ENCODE peak calls at places on chromosomes 4 and X, in five cellular contexts. V is stomach, P is anterior cingulate cortex, W is prostate gland, C is endothelial cell. Z is an unnamed sample.

GRCh38 chrX:39877919-39878318 is 219.8 kb downstream of the BCOR start:
- DNase-seq in V (no peak), W (no peak), C (no peak), P (no peak), Z (no peak)

GRCh38 chrX:134685662-134686061 is 27.4 kb upstream of the PLAC1 start:
- DNase-seq in V (no peak), P (no peak), W (no peak), C (no peak), Z (no peak)

GRCh38 chr4:87353592-87353991 is 30.9 kb upstream of the HSD17B13 start:
- DNase-seq in C (peak), P (no peak), W (no peak), V (no peak), Z (no peak)

GRCh38 chr4:78237360-78237759 is 180.2 kb downstream of the FRAS1 start:
- DNase-seq in W (no peak), P (no peak), V (no peak), C (no peak), Z (no peak)

GRCh38 chr4:26719954-26720552 is 136.2 kb downstream of the TBC1D19 start:
- DNase-seq in W (no peak), V (no peak), P (no peak), C (no peak), Z (no peak)

GRCh38 chr4:152950402-152951274 is 14.5 kb downstream of the FHDC1 start:
- DNase-seq in V (no peak), W (no peak), P (no peak), C (no peak), Z (no peak)

GRCh38 chr4:179804440-179804839 is 2362.2 kb upstream of the AGA start:
- DNase-seq in P (no peak), V (no peak), W (no peak), C (no peak), Z (no peak)

GRCh38 chr4:87543835-87544461 is 14.8 kb upstream of the SPARCL1 start:
- DNase-seq in P (peak), V (no peak), W (peak), C (peak), Z (no peak)

GRCh38 chr4:174332741-174333493 is 49.2 kb downstream of the CEP44 start:
- DNase-seq in C (no peak), W (no peak), P (no peak), V (no peak), Z (no peak)

GRCh38 chr4:146161243-146161642 is 14.3 kb upstream of the LSM6 start:
- DNase-seq in V (no peak), W (no peak), P (no peak), C (no peak), Z (no peak)

GRCh38 chrX:20947411-20947912 is 426.8 kb upstream of the CNKSR2 start:
- DNase-seq in W (no peak), C (no peak), P (no peak), V (no peak), Z (no peak)

GRCh38 chrX:106581856-106582255 is 29.9 kb upstream of the RADX start:
- DNase-seq in C (no peak), P (no peak), W (no peak), V (no peak), Z (no peak)

GRCh38 chr4:55397521-55398321 is 2.0 kb downstream of the TMEM165 start:
- DNase-seq in W (no peak), V (no peak), P (no peak), C (no peak), Z (no peak)

GRCh38 chr4:1686440-1687036 is 2.4 kb upstream of the FAM53A start:
- DNase-seq in C (no peak), P (no peak), W (no peak), V (no peak), Z (no peak)

GRCh38 chr4:128288689-128289106 is 1.1 kb upstream of the PGRMC2 start:
- DNase-seq in W (peak), P (no peak), V (peak), C (peak), Z (no peak)

GRCh38 chrX:132270699-132271098 is 51.5 kb upstream of the RAP2C start:
- DNase-seq in V (no peak), P (no peak), C (no peak), W (no peak), Z (no peak)

GRCh38 chrX:37468111-37468739 is 103.2 kb upstream of the LANCL3 start:
- DNase-seq in V (no peak), C (no peak), P (no peak), W (no peak), Z (no peak)

GRCh38 chrX:374566-374965 is 12.1 kb downstream of the PPP2R3B start:
- DNase-seq in C (no peak), V (no peak), P (no peak), W (no peak), Z (no peak)

GRCh38 chrX:112945796-112946195 is 105.2 kb upstream of the AMOT start:
- DNase-seq in C (no peak), V (no peak), P (no peak), W (no peak), Z (no peak)

GRCh38 chr4:65580551-65580950 is 89.7 kb downstream of the EPHA5 start:
- DNase-seq in V (no peak), W (no peak), C (no peak), P (no peak), Z (no peak)